ENCODE peak calls at places on chromosomes 7 and 10, in six cellular contexts. L is AG09309, K is BJ, O is choroid plexus epithelial cell, M is tibial artery, R is right lobe of liver. I is an unnamed sample.

GRCh38 chr10:132994371-132994796 is 52.0 kb upstream of the CFAP46 start:
- DNase-seq in L (no peak), K (no peak), O (peak; percentile 39), M (no peak), R (no peak), I (peak; percentile 1)

GRCh38 chr7:7554647-7555575 is 11.8 kb upstream of the MIOS start:
- DNase-seq in L (no peak), K (no peak), O (no peak), M (no peak), R (no peak), I (no peak)

GRCh38 chr10:113175756-113176651 is 226.0 kb downstream of the TCF7L2 start:
- DNase-seq in L (no peak), K (no peak), O (no peak), M (no peak), R (no peak), I (no peak)

GRCh38 chr10:12097791-12098190 is 29.0 kb downstream of the DHTKD1 start:
- DNase-seq in L (peak; percentile 13), K (no peak), O (peak; percentile 56), M (no peak), R (no peak), I (no peak)

GRCh38 chr10:115941247-115941840 is 331.7 kb downstream of the GFRA1 start:
- DNase-seq in L (no peak), K (no peak), O (no peak), M (no peak), R (no peak), I (no peak)

GRCh38 chr7:92830532-92831110 is 5.8 kb downstream of the CDK6 start:
- DNase-seq in L (no peak), K (no peak), O (peak; percentile 28), M (no peak), R (no peak), I (no peak)

GRCh38 chr10:68330852-68331454 is 911 bp upstream of the HNRNPH3 start:
- DNase-seq in L (no peak), K (no peak), O (peak; percentile 30), M (peak; percentile 73), R (peak; percentile 28), I (no peak)

GRCh38 chr7:106773228-106773627 is 91.9 kb upstream of the PIK3CG start:
- DNase-seq in L (no peak), K (no peak), O (no peak), M (no peak), R (no peak), I (no peak)

GRCh38 chr10:53606951-53607350 is 834.4 kb upstream of the MBL2 start:
- DNase-seq in L (no peak), K (no peak), O (no peak), M (no peak), R (no peak), I (no peak)

GRCh38 chr7:151752816-151753600 is 123.9 kb downstream of the PRKAG2 start:
- DNase-seq in L (no peak), K (no peak), O (peak; percentile 77), M (no peak), R (no peak), I (peak; percentile 44)

GRCh38 chr10:22611425-22612111 is 102.8 kb downstream of the PIP4K2A start:
- DNase-seq in L (no peak), K (no peak), O (no peak), M (no peak), R (no peak), I (no peak)

GRCh38 chr7:116120839-116121238 is 89.5 kb upstream of the TES start:
- DNase-seq in L (no peak), K (no peak), O (no peak), M (no peak), R (no peak), I (no peak)

GRCh38 chr7:122902751-122903495 is 16.7 kb upstream of the CADPS2 start:
- DNase-seq in L (no peak), K (no peak), O (no peak), M (no peak), R (no peak), I (no peak)

GRCh38 chr10:71777213-71777985 is 4.1 kb upstream of the VSIR start:
- DNase-seq in L (no peak), K (no peak), O (no peak), M (peak; percentile 61), R (no peak), I (no peak)

GRCh38 chr7:88615336-88615735 is 144.2 kb upstream of the ZNF804B start:
- DNase-seq in L (no peak), K (no peak), O (no peak), M (no peak), R (no peak), I (no peak)

GRCh38 chr7:114979388-114979787 is 57.5 kb downstream of the MDFIC start:
- DNase-seq in L (peak; percentile 23), K (no peak), O (peak; percentile 92), M (peak; percentile 65), R (peak; percentile 61), I (peak; percentile 61)

GRCh38 chr7:104328308-104328969 is at the start of gene LHFPL3:
- DNase-seq in L (no peak), K (no peak), O (peak; percentile 0), M (no peak), R (no peak), I (no peak)
- H3K4me3 ChIP-seq in L (peak within 1 kb of the TSS; percentile 13), K (peak within 1 kb of the TSS; percentile 21), O (no peak within 1 kb of the TSS), M (peak within 1 kb of the TSS; percentile 35), R (no peak within 1 kb of the TSS), I (peak within 1 kb of the TSS; percentile 18)

GRCh38 chr7:43076189-43076605 is 36.2 kb upstream of the HECW1 start:
- DNase-seq in L (no peak), K (peak; percentile 18), O (peak; percentile 18), M (no peak), R (no peak), I (no peak)

GRCh38 chr7:43072530-43072929 is 39.9 kb upstream of the HECW1 start:
- DNase-seq in L (no peak), K (no peak), O (peak; percentile 53), M (no peak), R (no peak), I (no peak)

GRCh38 chr7:43077285-43077684 is 35.2 kb upstream of the HECW1 start:
- DNase-seq in L (no peak), K (no peak), O (no peak), M (no peak), R (no peak), I (no peak)

GRCh38 chr7:43076606-43077005 is 35.8 kb upstream of the HECW1 start:
- DNase-seq in L (no peak), K (no peak), O (no peak), M (no peak), R (no peak), I (no peak)

GRCh38 chr7:43071604-43072003 is 40.8 kb upstream of the HECW1 start:
- DNase-seq in L (no peak), K (no peak), O (peak; percentile 24), M (no peak), R (no peak), I (no peak)
- TF ChIP-seq CTCF in L (peak; percentile 38), K (peak; percentile 31), O (peak; percentile 56), M (no peak), R (peak; percentile 7), I (peak; percentile 47)

DNA sequence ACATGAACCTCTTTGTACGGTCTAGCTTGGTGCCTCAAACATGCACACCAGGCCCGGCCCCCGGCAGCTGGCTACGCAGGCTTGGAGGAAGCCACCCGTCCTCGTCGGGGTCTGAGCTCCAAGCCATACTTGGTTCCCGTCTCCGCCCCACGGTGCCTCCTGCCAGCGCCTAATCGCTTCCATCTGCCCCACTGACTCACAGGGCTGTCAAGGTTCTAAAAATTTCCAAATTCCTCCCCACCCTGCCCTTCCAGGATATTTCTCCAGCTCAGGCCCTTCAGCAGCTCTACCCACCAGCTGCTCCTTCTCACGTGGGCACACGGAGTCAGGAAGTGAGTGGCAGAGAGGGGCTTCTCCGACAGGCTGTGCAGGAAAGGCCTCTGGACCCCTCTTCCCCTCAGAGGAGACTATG is 38.8 kb downstream of the TMEM270 start:
- DNase-seq in L (peak; percentile 78), K (peak; percentile 90), O (no peak), M (peak; percentile 97), R (no peak), I (peak; percentile 68)
- H3K4me3 ChIP-seq in L (no peak overlapping the region), K (no peak overlapping the region), O (no peak overlapping the region), M (no peak overlapping the region), R (no peak overlapping the region), I (no peak overlapping the region)

DNA sequence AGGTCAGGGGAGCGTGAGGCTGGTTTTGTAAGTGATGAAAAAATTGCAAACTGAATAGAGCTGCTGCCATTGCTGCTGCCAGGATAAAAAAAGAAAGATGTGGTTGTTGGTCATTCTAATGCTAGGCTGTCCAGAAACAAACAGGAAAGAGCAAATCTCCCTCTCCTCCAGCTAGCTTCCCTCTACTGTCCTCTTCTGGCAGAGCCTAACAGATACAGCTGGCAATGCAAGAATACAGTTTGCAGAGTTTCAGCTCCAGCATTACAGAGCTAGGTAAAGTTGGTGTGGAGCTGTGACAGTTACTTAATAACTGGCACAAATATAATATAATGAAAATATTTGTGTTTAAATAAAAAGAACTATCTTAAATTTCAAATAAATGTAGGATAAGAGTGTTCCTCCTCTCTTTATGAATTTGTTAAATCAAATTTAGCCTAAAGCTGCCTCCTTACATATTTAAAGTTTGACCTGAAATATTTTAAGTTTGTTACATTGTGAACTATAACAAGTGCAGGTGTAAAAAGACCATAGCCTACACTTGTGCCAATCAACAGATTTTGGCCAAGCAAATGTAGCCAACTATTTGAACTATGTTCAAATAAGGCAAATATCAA is 407.7 kb downstream of the SH2D4B start:
- DNase-seq in L (no peak), K (no peak), O (no peak), M (no peak), R (no peak), I (no peak)
- TF ChIP-seq CTCF in L (no peak), K (no peak), O (no peak), M (peak; percentile 33), R (peak; percentile 49), I (peak; percentile 9)

DNA sequence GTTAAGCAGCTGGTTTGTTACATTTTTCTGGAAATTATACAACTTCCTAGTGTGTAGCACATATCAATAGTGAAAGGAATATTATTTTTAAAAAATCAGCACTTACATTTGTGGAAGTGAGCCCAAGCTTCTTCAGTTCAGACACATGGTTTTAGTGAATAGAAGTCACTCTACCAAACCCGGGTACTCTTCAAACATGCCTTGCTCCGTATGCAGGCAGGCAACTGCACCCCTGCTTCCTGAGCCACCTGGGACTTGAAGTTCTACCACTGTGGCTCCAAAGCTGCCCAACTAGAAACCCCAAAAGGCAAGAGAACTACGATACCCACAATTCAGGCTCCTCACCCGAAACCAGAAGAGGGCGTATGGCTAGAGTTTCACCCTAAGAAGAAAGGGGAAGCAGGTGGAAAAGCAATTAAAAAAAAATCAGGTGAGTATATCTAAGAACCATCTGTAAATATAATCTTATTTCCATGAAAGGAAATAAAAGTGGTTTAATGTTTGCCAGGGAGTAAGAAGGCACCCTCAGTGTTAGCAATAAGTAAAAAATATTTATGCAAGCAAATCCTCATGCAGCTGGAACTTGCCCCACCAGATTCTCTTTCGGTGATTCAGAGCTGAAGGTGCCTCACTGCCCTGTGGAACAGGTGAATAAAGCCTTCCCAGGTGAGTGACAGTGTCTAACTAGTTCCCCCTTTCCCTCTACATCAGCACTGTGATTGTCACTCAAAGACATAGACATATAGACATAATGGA is at the start of gene MACC1:
- DNase-seq in L (no peak), K (no peak), O (no peak), M (no peak), R (peak; percentile 21), I (no peak)
- H3K4me3 ChIP-seq in L (no peak within 1 kb of the TSS), K (no peak within 1 kb of the TSS), O (no peak within 1 kb of the TSS), M (no peak within 1 kb of the TSS), R (no peak within 1 kb of the TSS), I (no peak within 1 kb of the TSS)

DNA sequence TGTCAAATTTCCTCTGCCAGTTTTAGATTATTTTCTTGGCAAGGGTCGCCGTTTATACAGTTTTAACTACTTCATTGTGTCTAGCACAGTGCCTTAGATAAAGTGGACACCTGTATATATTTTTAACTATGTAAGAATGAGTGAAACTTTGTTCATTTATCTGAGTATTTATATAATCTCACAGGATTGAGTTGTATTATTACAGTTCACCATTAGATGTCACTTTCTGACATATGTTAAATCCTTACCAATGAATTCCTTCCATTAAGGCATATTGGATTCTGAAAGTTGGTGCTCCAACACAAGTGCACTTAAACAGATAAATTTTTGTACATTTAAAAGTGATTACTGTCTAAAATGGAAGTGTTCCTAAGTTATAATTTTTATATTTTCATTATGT is 43.0 kb downstream of the ZMYND11 start:
- DNase-seq in L (peak; percentile 23), K (no peak), O (peak; percentile 80), M (no peak), R (no peak), I (peak; percentile 61)
- TF ChIP-seq CTCF in L (peak; percentile 8), K (peak; percentile 34), O (peak; percentile 42), M (peak; percentile 33), R (peak; percentile 53), I (peak; percentile 12)